ENCODE peak calls at places on chromosomes 3 and 15, in seven cellular contexts. R is astrocyte of the spinal cord; A is lower leg skin; B is activated CD8-positive, alpha-beta T cell treated with anti-CD3 and anti-CD28 coated beads for 36 hours; F is neural progenitor cell; W is glutamatergic neuron; J is colonic mucosa. G is an unnamed sample.

GRCh38 chr3:7917443-7918151 is 584.0 kb upstream of the LMCD1 start:
- DNase-seq in R (no peak), J (no peak), W (no peak), A (no peak), F (no peak), B (peak; percentile 40), G (no peak)

GRCh38 chr3:127676456-127676855 is 3.7 kb downstream of the ABTB1 start:
- DNase-seq in B (no peak), R (no peak), A (no peak), F (no peak), J (no peak), W (no peak), G (no peak)

GRCh38 chr15:62578960-62579359 is 413.9 kb upstream of the C2CD4B start:
- DNase-seq in B (no peak), W (no peak), R (no peak), J (no peak), A (no peak), F (no peak), G (no peak)

GRCh38 chr3:184176377-184177330 is 2.0 kb downstream of the AP2M1 start:
- DNase-seq in W (no peak), F (peak; percentile 96), J (peak; percentile 52), R (peak; percentile 98), B (no peak), A (peak; percentile 60), G (peak; percentile 92)

GRCh38 chr3:189519458-189519857 is 111.7 kb upstream of the TP63 start:
- DNase-seq in A (no peak), B (no peak), R (no peak), J (no peak), W (no peak), F (no peak), G (no peak)

GRCh38 chr15:89494941-89495637 is 1.3 kb downstream of the RHCG start:
- DNase-seq in J (peak; percentile 44), W (peak; percentile 53), B (peak; percentile 57), R (no peak), A (no peak), F (peak; percentile 54), G (peak; percentile 16)

GRCh38 chr3:101898752-101899169 is 49.4 kb downstream of the NFKBIZ start:
- DNase-seq in W (no peak), B (no peak), F (no peak), R (no peak), A (no peak), J (no peak), G (no peak)

GRCh38 chr15:57424628-57425405 is 48.5 kb downstream of the CGNL1 start:
- DNase-seq in W (no peak), A (no peak), R (no peak), F (no peak), J (no peak), B (no peak), G (no peak)

GRCh38 chr3:94063497-94064119 is 747 bp downstream of the NSUN3 start:
- DNase-seq in W (no peak), B (peak; percentile 12), R (no peak), J (peak; percentile 24), A (no peak), F (no peak), G (no peak)

GRCh38 chr15:36896949-36897348 is 203.4 kb downstream of the MEIS2 start:
- DNase-seq in R (no peak), A (no peak), B (no peak), J (no peak), F (peak; percentile 12), W (no peak), G (no peak)

GRCh38 chr15:25947336-25948080 is 84.4 kb upstream of the ATP10A start:
- DNase-seq in A (no peak), F (peak; percentile 70), R (no peak), B (peak; percentile 28), J (no peak), W (peak; percentile 45), G (peak; percentile 6)

GRCh38 chr15:25939122-25939521 is 76.0 kb upstream of the ATP10A start:
- DNase-seq in W (no peak), B (no peak), A (no peak), J (no peak), R (no peak), F (no peak), G (no peak)

GRCh38 chr15:25946241-25946786 is 83.2 kb upstream of the ATP10A start:
- DNase-seq in A (no peak), W (no peak), J (no peak), R (no peak), B (no peak), F (peak; percentile 25), G (no peak)

GRCh38 chr15:25943831-25944230 is 80.7 kb upstream of the ATP10A start:
- DNase-seq in A (no peak), B (no peak), F (no peak), W (no peak), R (no peak), J (no peak), G (no peak)

DNA sequence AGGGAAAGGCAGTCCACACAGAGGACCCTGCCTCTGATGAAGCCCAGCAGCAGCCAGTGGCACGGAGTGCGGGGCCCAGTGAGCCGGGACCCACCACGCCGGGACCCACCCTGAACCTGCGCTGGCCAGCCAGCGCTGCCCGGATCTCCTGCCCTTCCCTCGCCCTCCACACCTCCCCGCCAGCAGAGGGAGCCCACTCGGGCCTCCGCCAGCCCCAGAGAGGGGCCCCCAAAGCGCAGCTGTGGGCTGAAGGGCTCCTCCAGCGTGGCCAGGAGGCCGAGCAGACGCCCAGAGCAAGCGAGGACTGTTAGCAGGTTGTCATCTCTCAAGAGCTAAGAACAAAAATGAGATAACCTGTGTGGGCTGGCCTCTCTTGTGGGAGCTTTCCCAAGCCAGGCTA is 81.3 kb upstream of the ATP10A start:
- DNase-seq in F (no peak), J (no peak), B (no peak), R (no peak), A (no peak), W (no peak), G (no peak)
- TF ChIP-seq CTCF in F (no peak), J (no peak), B (no peak), R (no peak), A (no peak), W (no peak), G (no peak)

GRCh38 chr3:106860182-106860581 is 517.1 kb upstream of the CCDC54 start:
- DNase-seq in W (no peak), B (no peak), A (no peak), F (no peak), J (no peak), R (no peak), G (no peak)

GRCh38 chr3:106862067-106862466 is 515.2 kb upstream of the CCDC54 start:
- DNase-seq in W (no peak), F (no peak), B (no peak), J (no peak), A (no peak), R (peak; percentile 82), G (peak; percentile 85)
- TF ChIP-seq CTCF in W (no peak), F (peak; percentile 11), B (no peak), J (no peak), A (no peak), R (peak; percentile 60), G (peak; percentile 55)

GRCh38 chr3:17973559-17973906 is 231.1 kb upstream of the TBC1D5 start:
- DNase-seq in A (no peak), J (no peak), F (no peak), W (no peak), B (no peak), R (no peak), G (no peak)

GRCh38 chr3:17972889-17973558 is 230.6 kb upstream of the TBC1D5 start:
- DNase-seq in F (no peak), W (no peak), B (no peak), A (no peak), J (no peak), R (no peak), G (no peak)

GRCh38 chr3:17972476-17972875 is 230.0 kb upstream of the TBC1D5 start:
- DNase-seq in R (no peak), J (no peak), W (no peak), B (no peak), A (no peak), F (no peak), G (no peak)

GRCh38 chr3:17972030-17972429 is 229.6 kb upstream of the TBC1D5 start:
- DNase-seq in A (no peak), J (no peak), R (no peak), F (no peak), B (no peak), W (no peak), G (no peak)

GRCh38 chr3:17974206-17974841 is 231.9 kb upstream of the TBC1D5 start:
- DNase-seq in F (no peak), B (no peak), W (no peak), J (no peak), R (peak; percentile 14), A (no peak), G (peak; percentile 7)
- TF ChIP-seq CTCF in F (peak; percentile 15), B (no peak), W (no peak), J (no peak), R (peak; percentile 46), A (no peak), G (peak; percentile 31)

DNA sequence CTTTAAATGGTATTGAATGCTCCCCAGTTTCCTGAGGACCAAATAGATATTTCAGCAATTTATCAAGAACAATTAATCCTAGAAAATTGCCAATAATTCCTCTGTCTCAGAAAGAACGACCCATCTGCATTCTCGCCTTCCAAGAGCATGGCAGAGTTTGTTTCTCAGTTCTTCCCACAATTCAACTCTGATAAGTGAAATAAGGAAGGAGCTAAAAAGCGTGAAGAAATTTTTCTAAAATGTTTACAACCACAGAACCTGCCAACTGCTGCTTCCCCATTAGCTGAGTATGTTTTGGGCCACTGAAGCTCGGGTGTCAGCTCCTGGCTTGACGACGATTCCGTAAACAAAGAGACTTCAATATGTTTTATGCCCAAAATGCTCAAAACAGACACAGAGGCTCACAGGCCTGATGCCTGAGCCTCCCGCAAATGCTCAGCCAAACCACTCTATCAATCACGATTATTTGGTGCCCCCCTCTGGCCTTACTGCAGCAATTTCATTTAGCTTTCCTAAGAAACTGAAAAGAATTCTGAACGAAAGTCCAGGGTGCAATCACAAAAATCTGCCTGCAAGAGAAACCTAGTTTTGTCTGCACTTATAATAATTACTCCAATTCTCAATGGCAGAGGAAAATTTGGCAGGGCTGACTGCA is 259.2 kb upstream of the CCDC54 start:
- DNase-seq in A (no peak), J (no peak), F (peak; percentile 75), W (peak; percentile 51), B (peak; percentile 28), R (peak; percentile 87), G (peak; percentile 91)
- TF ChIP-seq CTCF in A (no peak), J (no peak), F (peak; percentile 78), W (peak; percentile 50), B (no peak), R (peak; percentile 63), G (peak; percentile 66)

GRCh38 chr15:74238984-74239645 is 3.0 kb downstream of the CCDC33 start:
- DNase-seq in B (no peak), W (no peak), J (no peak), R (no peak), A (no peak), F (no peak), G (no peak)
- TF ChIP-seq CTCF in B (no peak), W (no peak), J (no peak), R (no peak), A (no peak), F (no peak), G (no peak)

GRCh38 chr3:173876476-173876875 is 478.9 kb downstream of the NLGN1 start:
- DNase-seq in A (no peak), F (no peak), W (no peak), R (no peak), B (no peak), J (no peak), G (no peak)
- TF ChIP-seq CTCF in A (no peak), F (peak; percentile 40), W (peak; percentile 51), R (peak; percentile 27), B (no peak), J (no peak), G (peak; percentile 38)